ENCODE peak calls at places on chromosomes 6 and 20, in seven cellular contexts. O is progenitor cell of endocrine pancreas; I is NCI-H460; G is GM04504; R is lung; C is activated naive CD4-positive, alpha-beta T cell; X is myocyte. Q is an unnamed sample.

GRCh38 chr6:34352305-34352937 is 40.0 kb downstream of the NUDT3 start:
- DNase-seq in O (no peak), G (no peak), X (peak; percentile 45), C (no peak), R (no peak), I (no peak), Q (no peak)

GRCh38 chr6:111834356-111834755 is 38.9 kb downstream of the FYN start:
- DNase-seq in O (no peak), X (no peak), R (no peak), G (no peak), C (no peak), I (no peak), Q (no peak)

GRCh38 chr6:80331522-80331921 is 225.1 kb downstream of the BCKDHB start:
- DNase-seq in G (no peak), R (no peak), X (no peak), C (no peak), O (no peak), I (no peak), Q (no peak)

GRCh38 chr6:83514877-83515466 is 2.6 kb downstream of the PRSS35 start:
- DNase-seq in R (no peak), X (peak; percentile 68), G (no peak), C (no peak), I (peak; percentile 49), O (peak; percentile 14), Q (peak; percentile 47)

GRCh38 chr20:44785768-44786167 is 24.6 kb downstream of the RIMS4 start:
- DNase-seq in I (no peak), G (no peak), R (no peak), C (no peak), X (peak; percentile 15), O (no peak), Q (no peak)

GRCh38 chr20:22241609-22242008 is 342.8 kb downstream of the FOXA2 start:
- DNase-seq in O (no peak), G (no peak), I (no peak), R (no peak), C (no peak), X (no peak), Q (no peak)

GRCh38 chr6:155483858-155484257 is 28.2 kb upstream of the NOX3 start:
- DNase-seq in O (no peak), I (no peak), R (no peak), X (no peak), G (peak; percentile 58), C (no peak), Q (no peak)

GRCh38 chr6:130578713-130579112 is 212.9 kb downstream of the TMEM200A start:
- DNase-seq in X (no peak), G (no peak), I (no peak), R (no peak), C (no peak), O (no peak), Q (no peak)

GRCh38 chr20:52379723-52380336 is 188.3 kb upstream of the ZFP64 start:
- DNase-seq in R (no peak), O (no peak), X (peak; percentile 42), C (peak; percentile 2), I (peak; percentile 16), G (no peak), Q (peak; percentile 43)

GRCh38 chr6:35082733-35083403 is 58.3 kb downstream of the TCP11 start:
- DNase-seq in R (no peak), G (no peak), C (no peak), O (no peak), X (no peak), I (no peak), Q (no peak)

GRCh38 chr20:15862178-15862577 is 711.1 kb downstream of the KIF16B start:
- DNase-seq in O (no peak), G (no peak), I (no peak), R (no peak), C (no peak), X (no peak), Q (no peak)

GRCh38 chr20:49392745-49393144 is 89.7 kb downstream of the KCNB1 start:
- DNase-seq in R (no peak), G (no peak), X (no peak), O (no peak), I (no peak), C (no peak), Q (peak; percentile 76)

GRCh38 chr6:154995241-154996162 is at the start of gene TIAM2:
- DNase-seq in I (no peak), X (peak; percentile 31), R (no peak), C (no peak), G (no peak), O (peak; percentile 39), Q (no peak)

GRCh38 chr6:86107985-86108384 is 465.3 kb upstream of the SYNCRIP start:
- DNase-seq in X (no peak), I (no peak), C (no peak), G (no peak), O (no peak), R (no peak), Q (no peak)

GRCh38 chr6:138455746-138456392 is 43.4 kb downstream of the NHSL1 start:
- DNase-seq in R (no peak), O (no peak), C (no peak), X (peak; percentile 6), I (peak; percentile 65), G (no peak), Q (no peak)

GRCh38 chr6:95693108-95693507 is 115.8 kb downstream of the MANEA start:
- DNase-seq in O (peak; percentile 22), R (no peak), G (no peak), I (peak; percentile 2), C (no peak), X (peak; percentile 18), Q (no peak)

GRCh38 chr6:39887692-39888450 is 46.4 kb downstream of the MOCS1 start:
- DNase-seq in C (no peak), G (peak; percentile 74), X (peak; percentile 99), R (peak; percentile 64), I (no peak), O (peak; percentile 21), Q (peak; percentile 78)

GRCh38 chr6:49550413-49551125 is at the start of gene C6orf141:
- DNase-seq in C (no peak), X (no peak), O (peak; percentile 28), R (peak; percentile 44), G (no peak), I (no peak), Q (peak; percentile 85)

GRCh38 chr20:2873747-2874041 is 413 bp downstream of the PTPRA start:
- DNase-seq in O (peak; percentile 58), X (peak; percentile 60), I (peak; percentile 32), R (peak; percentile 42), C (peak; percentile 43), G (no peak), Q (no peak)

GRCh38 chr6:129620234-129620610 is 89.8 kb downstream of the ARHGAP18 start:
- DNase-seq in R (no peak), C (no peak), X (no peak), G (no peak), I (no peak), O (no peak), Q (no peak)

GRCh38 chr20:23640873-23641667 is 3.3 kb upstream of the CST3 start:
- DNase-seq in X (peak; percentile 48), G (no peak), O (no peak), C (no peak), R (no peak), I (no peak), Q (no peak)

GRCh38 chr6:119310486-119311036 is 39.0 kb downstream of the MAN1A1 start:
- DNase-seq in O (no peak), I (no peak), C (no peak), R (no peak), G (no peak), X (no peak), Q (no peak)

GRCh38 chr20:31903630-31904386 is 33.4 kb downstream of the TTLL9 start:
- DNase-seq in R (no peak), C (no peak), O (no peak), X (no peak), G (no peak), I (no peak), Q (no peak)

GRCh38 chr20:46057856-46058655 is 29.0 kb downstream of the SLC12A5 start:
- DNase-seq in X (no peak), C (no peak), O (peak; percentile 21), I (no peak), R (peak; percentile 58), G (peak; percentile 7), Q (peak; percentile 20)